ENCODE peak calls at places on chromosome 18, in eight cellular contexts. One of them, this sample, is unnamed.

GRCh38 chr18:12334280-12335262 is 26.5 kb downstream of the TUBB6 start:
- DNase-seq in HFFc6: no peak
- DNase-seq in CD8-positive, alpha-beta T cell: no peak
- DNase-seq in choroid plexus epithelial cell: peak; percentile 19
- DNase-seq in colonic mucosa: no peak
- DNase-seq in fibroblast of pulmonary artery: no peak
- DNase-seq in H9: peak; percentile 52
- DNase-seq in fibroblast of lung: no peak
- DNase-seq in this sample: no peak

GRCh38 chr18:68219274-68219673 is 495.6 kb downstream of the TMX3 start:
- DNase-seq in choroid plexus epithelial cell: no peak
- DNase-seq in H9: no peak
- DNase-seq in fibroblast of pulmonary artery: peak; percentile 3
- DNase-seq in HFFc6: no peak
- DNase-seq in colonic mucosa: no peak
- DNase-seq in fibroblast of lung: no peak
- DNase-seq in CD8-positive, alpha-beta T cell: no peak
- DNase-seq in this sample: no peak

GRCh38 chr18:61929881-61930640 is 37.3 kb upstream of the RNF152 start:
- DNase-seq in choroid plexus epithelial cell: no peak
- DNase-seq in CD8-positive, alpha-beta T cell: no peak
- DNase-seq in H9: no peak
- DNase-seq in HFFc6: no peak
- DNase-seq in fibroblast of lung: no peak
- DNase-seq in colonic mucosa: no peak
- DNase-seq in fibroblast of pulmonary artery: no peak
- DNase-seq in this sample: no peak

GRCh38 chr18:48488388-48488850 is 50.4 kb upstream of the CTIF start:
- DNase-seq in HFFc6: peak; percentile 88
- DNase-seq in CD8-positive, alpha-beta T cell: no peak
- DNase-seq in fibroblast of lung: peak; percentile 73
- DNase-seq in colonic mucosa: peak; percentile 88
- DNase-seq in choroid plexus epithelial cell: peak; percentile 95
- DNase-seq in H9: no peak
- DNase-seq in fibroblast of pulmonary artery: peak; percentile 96
- DNase-seq in this sample: peak; percentile 54

GRCh38 chr18:11393486-11393885 is 215.9 kb upstream of the SLC35G4 start:
- DNase-seq in fibroblast of pulmonary artery: no peak
- DNase-seq in H9: no peak
- DNase-seq in HFFc6: no peak
- DNase-seq in fibroblast of lung: no peak
- DNase-seq in CD8-positive, alpha-beta T cell: no peak
- DNase-seq in choroid plexus epithelial cell: no peak
- DNase-seq in colonic mucosa: no peak
- DNase-seq in this sample: no peak

GRCh38 chr18:48613589-48613988 is 74.8 kb downstream of the CTIF start:
- DNase-seq in choroid plexus epithelial cell: no peak
- DNase-seq in H9: no peak
- DNase-seq in CD8-positive, alpha-beta T cell: no peak
- DNase-seq in HFFc6: no peak
- DNase-seq in fibroblast of pulmonary artery: no peak
- DNase-seq in colonic mucosa: peak; percentile 25
- DNase-seq in fibroblast of lung: peak; percentile 29
- DNase-seq in this sample: no peak

GRCh38 chr18:21404426-21404825 is 162.4 kb downstream of the GREB1L start:
- DNase-seq in CD8-positive, alpha-beta T cell: no peak
- DNase-seq in colonic mucosa: no peak
- DNase-seq in H9: no peak
- DNase-seq in HFFc6: no peak
- DNase-seq in choroid plexus epithelial cell: no peak
- DNase-seq in fibroblast of lung: no peak
- DNase-seq in fibroblast of pulmonary artery: no peak
- DNase-seq in this sample: no peak

GRCh38 chr18:63130176-63130575 is 189.4 kb downstream of the BCL2 start:
- DNase-seq in colonic mucosa: no peak
- DNase-seq in fibroblast of lung: no peak
- DNase-seq in H9: no peak
- DNase-seq in HFFc6: no peak
- DNase-seq in fibroblast of pulmonary artery: no peak
- DNase-seq in CD8-positive, alpha-beta T cell: no peak
- DNase-seq in choroid plexus epithelial cell: no peak
- DNase-seq in this sample: no peak

GRCh38 chr18:33583901-33584300 is 5.9 kb downstream of the ASXL3 start:
- DNase-seq in choroid plexus epithelial cell: no peak
- DNase-seq in colonic mucosa: no peak
- DNase-seq in CD8-positive, alpha-beta T cell: no peak
- DNase-seq in fibroblast of pulmonary artery: no peak
- DNase-seq in fibroblast of lung: no peak
- DNase-seq in HFFc6: no peak
- DNase-seq in H9: no peak
- DNase-seq in this sample: no peak

GRCh38 chr18:37403100-37403781 is 162.4 kb downstream of the CELF4 start:
- DNase-seq in colonic mucosa: peak; percentile 29
- DNase-seq in H9: no peak
- DNase-seq in choroid plexus epithelial cell: peak; percentile 30
- DNase-seq in fibroblast of lung: peak; percentile 90
- DNase-seq in fibroblast of pulmonary artery: peak; percentile 77
- DNase-seq in HFFc6: peak; percentile 95
- DNase-seq in CD8-positive, alpha-beta T cell: no peak
- DNase-seq in this sample: peak; percentile 85

DNA sequence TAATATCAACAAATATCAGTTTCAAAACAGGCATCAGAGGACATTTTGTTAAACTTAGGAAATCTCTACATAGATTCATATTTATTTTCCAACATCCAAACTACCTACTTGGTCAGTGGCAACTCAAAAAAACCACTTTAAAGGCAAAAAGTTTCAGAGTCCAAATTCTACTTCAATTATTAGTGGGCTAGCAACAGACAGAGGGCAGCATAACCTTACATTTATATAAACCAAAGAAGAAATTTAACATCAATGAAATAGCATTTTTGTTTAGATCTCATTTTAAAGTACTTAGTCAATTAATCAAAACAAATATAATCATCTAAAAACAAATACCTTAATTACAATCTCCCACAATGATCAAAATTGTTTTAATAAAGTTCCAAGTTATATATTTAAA is 33.3 kb downstream of the RTTN start:
- DNase-seq in HFFc6: peak; percentile 19
- DNase-seq in fibroblast of lung: peak; percentile 61
- DNase-seq in fibroblast of pulmonary artery: peak; percentile 57
- DNase-seq in colonic mucosa: no peak
- DNase-seq in CD8-positive, alpha-beta T cell: no peak
- DNase-seq in choroid plexus epithelial cell: peak; percentile 63
- DNase-seq in H9: no peak
- DNase-seq in this sample: no peak
- TF ChIP-seq CTCF in HFFc6: peak; percentile 81
- TF ChIP-seq CTCF in fibroblast of lung: peak; percentile 55
- TF ChIP-seq CTCF in fibroblast of pulmonary artery: peak; percentile 55
- TF ChIP-seq CTCF in colonic mucosa: no peak
- TF ChIP-seq CTCF in CD8-positive, alpha-beta T cell: no peak
- TF ChIP-seq CTCF in choroid plexus epithelial cell: peak; percentile 60
- TF ChIP-seq CTCF in H9: peak; percentile 52
- TF ChIP-seq CTCF in this sample: peak; percentile 46

GRCh38 chr18:54671291-54671881 is 80.3 kb downstream of the DYNAP start:
- DNase-seq in fibroblast of lung: peak; percentile 62
- DNase-seq in colonic mucosa: no peak
- DNase-seq in H9: no peak
- DNase-seq in fibroblast of pulmonary artery: peak; percentile 63
- DNase-seq in CD8-positive, alpha-beta T cell: no peak
- DNase-seq in HFFc6: peak; percentile 40
- DNase-seq in choroid plexus epithelial cell: peak; percentile 69
- DNase-seq in this sample: no peak
- TF ChIP-seq CTCF in fibroblast of lung: peak; percentile 42
- TF ChIP-seq CTCF in colonic mucosa: peak; percentile 52
- TF ChIP-seq CTCF in H9: peak; percentile 82
- TF ChIP-seq CTCF in fibroblast of pulmonary artery: peak; percentile 52
- TF ChIP-seq CTCF in CD8-positive, alpha-beta T cell: peak; percentile 71
- TF ChIP-seq CTCF in HFFc6: peak; percentile 91
- TF ChIP-seq CTCF in choroid plexus epithelial cell: peak; percentile 45
- TF ChIP-seq CTCF in this sample: peak; percentile 44

GRCh38 chr18:54267688-54268087 is 1.6 kb upstream of the POLI start:
- DNase-seq in HFFc6: no peak
- DNase-seq in fibroblast of pulmonary artery: no peak
- DNase-seq in H9: no peak
- DNase-seq in colonic mucosa: no peak
- DNase-seq in choroid plexus epithelial cell: no peak
- DNase-seq in fibroblast of lung: no peak
- DNase-seq in CD8-positive, alpha-beta T cell: no peak
- DNase-seq in this sample: no peak

GRCh38 chr18:54269924-54270844 is 867 bp downstream of the POLI start:
- DNase-seq in colonic mucosa: peak; percentile 60
- DNase-seq in choroid plexus epithelial cell: peak; percentile 68
- DNase-seq in HFFc6: peak; percentile 48
- DNase-seq in H9: peak; percentile 86
- DNase-seq in CD8-positive, alpha-beta T cell: no peak
- DNase-seq in fibroblast of lung: peak; percentile 28
- DNase-seq in fibroblast of pulmonary artery: peak; percentile 57
- DNase-seq in this sample: no peak
- TF ChIP-seq CTCF in colonic mucosa: peak; percentile 15
- TF ChIP-seq CTCF in choroid plexus epithelial cell: peak; percentile 66
- TF ChIP-seq CTCF in HFFc6: peak; percentile 74
- TF ChIP-seq CTCF in H9: peak; percentile 61
- TF ChIP-seq CTCF in CD8-positive, alpha-beta T cell: peak; percentile 59
- TF ChIP-seq CTCF in fibroblast of lung: peak; percentile 46
- TF ChIP-seq CTCF in fibroblast of pulmonary artery: peak; percentile 58
- TF ChIP-seq CTCF in this sample: peak; percentile 45

DNA sequence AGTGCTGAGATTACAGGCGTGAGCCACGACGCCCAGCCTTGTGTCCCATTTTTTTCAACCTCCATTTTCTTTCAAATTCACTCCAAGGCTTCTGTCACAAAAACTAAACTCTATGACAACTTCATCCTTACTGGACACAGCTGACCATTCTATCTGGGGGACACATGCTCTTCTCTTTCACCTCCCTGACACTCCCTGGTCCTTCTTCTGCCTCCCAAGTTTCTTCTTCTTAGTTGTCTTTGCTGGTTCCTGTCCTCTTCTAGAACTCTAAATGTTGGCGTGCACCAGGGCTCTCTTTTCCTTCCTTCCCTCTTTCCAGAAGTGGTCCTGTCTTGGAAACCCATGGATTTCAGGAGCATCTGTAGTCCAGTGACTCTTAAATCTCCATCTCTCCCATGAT is 40.1 kb upstream of the LPIN2 start:
- DNase-seq in CD8-positive, alpha-beta T cell: no peak
- DNase-seq in fibroblast of pulmonary artery: no peak
- DNase-seq in choroid plexus epithelial cell: no peak
- DNase-seq in HFFc6: no peak
- DNase-seq in H9: no peak
- DNase-seq in colonic mucosa: no peak
- DNase-seq in fibroblast of lung: no peak
- DNase-seq in this sample: no peak
- TF ChIP-seq CTCF in CD8-positive, alpha-beta T cell: no peak
- TF ChIP-seq CTCF in fibroblast of pulmonary artery: no peak
- TF ChIP-seq CTCF in choroid plexus epithelial cell: no peak
- TF ChIP-seq CTCF in HFFc6: no peak
- TF ChIP-seq CTCF in H9: no peak
- TF ChIP-seq CTCF in colonic mucosa: no peak
- TF ChIP-seq CTCF in fibroblast of lung: no peak
- TF ChIP-seq CTCF in this sample: no peak

GRCh38 chr18:9454061-9454703 is 21.1 kb upstream of the RALBP1 start:
- DNase-seq in fibroblast of pulmonary artery: peak; percentile 48
- DNase-seq in choroid plexus epithelial cell: peak; percentile 20
- DNase-seq in fibroblast of lung: no peak
- DNase-seq in H9: no peak
- DNase-seq in HFFc6: peak; percentile 40
- DNase-seq in CD8-positive, alpha-beta T cell: no peak
- DNase-seq in colonic mucosa: no peak
- DNase-seq in this sample: no peak
- TF ChIP-seq CTCF in fibroblast of pulmonary artery: no peak
- TF ChIP-seq CTCF in choroid plexus epithelial cell: no peak
- TF ChIP-seq CTCF in fibroblast of lung: no peak
- TF ChIP-seq CTCF in H9: no peak
- TF ChIP-seq CTCF in HFFc6: no peak
- TF ChIP-seq CTCF in CD8-positive, alpha-beta T cell: no peak
- TF ChIP-seq CTCF in colonic mucosa: no peak
- TF ChIP-seq CTCF in this sample: no peak

DNA sequence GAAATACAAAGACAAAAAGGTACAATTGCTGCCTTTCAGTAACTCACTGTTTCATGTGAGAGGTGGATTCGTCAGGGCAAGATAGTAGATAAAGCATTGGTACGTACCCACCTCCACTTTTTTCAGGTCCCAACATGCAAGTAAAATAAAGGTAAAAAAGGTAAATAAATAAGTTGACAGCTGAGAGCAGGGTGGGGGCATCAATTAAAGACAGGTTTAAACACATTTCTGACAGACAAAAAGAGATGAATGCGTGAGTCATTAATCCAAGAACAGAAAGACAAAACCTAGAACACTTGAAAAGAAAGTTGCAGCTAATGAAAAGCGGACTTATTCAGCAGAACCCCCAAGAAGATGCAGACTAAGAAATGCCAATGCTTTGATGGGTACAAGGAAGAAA is 979.6 kb upstream of the CDH2 start:
- DNase-seq in HFFc6: no peak
- DNase-seq in CD8-positive, alpha-beta T cell: no peak
- DNase-seq in H9: no peak
- DNase-seq in fibroblast of pulmonary artery: no peak
- DNase-seq in fibroblast of lung: no peak
- DNase-seq in choroid plexus epithelial cell: no peak
- DNase-seq in colonic mucosa: no peak
- DNase-seq in this sample: no peak
- TF ChIP-seq CTCF in HFFc6: no peak
- TF ChIP-seq CTCF in CD8-positive, alpha-beta T cell: no peak
- TF ChIP-seq CTCF in H9: no peak
- TF ChIP-seq CTCF in fibroblast of pulmonary artery: no peak
- TF ChIP-seq CTCF in fibroblast of lung: no peak
- TF ChIP-seq CTCF in choroid plexus epithelial cell: no peak
- TF ChIP-seq CTCF in colonic mucosa: no peak
- TF ChIP-seq CTCF in this sample: no peak

DNA sequence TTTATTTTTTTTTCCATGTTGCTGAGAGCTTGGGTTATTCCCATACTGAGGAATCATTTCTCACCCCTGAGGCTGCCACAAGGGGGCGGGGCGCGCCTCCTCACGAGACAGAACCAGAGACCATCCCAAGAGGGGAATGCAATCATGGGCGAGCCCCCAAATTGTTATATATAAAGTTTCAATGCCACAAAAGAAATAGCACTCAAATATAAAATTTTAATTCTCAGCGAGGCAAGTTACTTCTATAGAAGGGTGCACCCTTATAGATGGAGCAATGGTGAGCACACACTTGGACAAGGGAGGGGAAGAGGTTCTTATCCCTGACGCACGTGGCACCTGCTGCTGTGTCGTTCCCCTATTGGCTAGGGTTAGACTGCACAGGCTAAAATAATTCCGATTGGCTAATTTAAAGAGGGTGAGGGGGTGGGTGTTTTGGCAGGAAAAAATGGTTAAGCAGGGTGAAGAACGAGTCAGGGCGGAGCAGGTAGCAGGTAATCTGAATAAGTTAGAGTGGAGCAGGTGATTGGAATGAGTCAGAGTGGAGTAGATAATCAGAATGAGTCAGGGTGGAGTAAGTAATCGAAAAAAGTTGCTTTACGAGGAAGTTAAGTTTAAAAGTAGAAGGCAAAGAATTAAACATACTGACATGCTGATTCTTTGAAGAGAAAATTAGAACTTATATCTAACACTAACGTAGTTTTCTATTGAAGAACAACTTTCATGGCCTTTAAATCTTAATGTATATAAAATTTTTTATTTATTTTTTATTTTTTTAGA is 177.5 kb downstream of the MTCL1 start:
- DNase-seq in fibroblast of lung: peak; percentile 9
- DNase-seq in choroid plexus epithelial cell: no peak
- DNase-seq in fibroblast of pulmonary artery: no peak
- DNase-seq in CD8-positive, alpha-beta T cell: no peak
- DNase-seq in HFFc6: peak; percentile 8
- DNase-seq in H9: peak; percentile 47
- DNase-seq in colonic mucosa: no peak
- DNase-seq in this sample: no peak
- TF ChIP-seq CTCF in fibroblast of lung: no peak
- TF ChIP-seq CTCF in choroid plexus epithelial cell: no peak
- TF ChIP-seq CTCF in fibroblast of pulmonary artery: peak; percentile 10
- TF ChIP-seq CTCF in CD8-positive, alpha-beta T cell: no peak
- TF ChIP-seq CTCF in HFFc6: peak; percentile 78
- TF ChIP-seq CTCF in H9: peak; percentile 74
- TF ChIP-seq CTCF in colonic mucosa: no peak
- TF ChIP-seq CTCF in this sample: no peak

This sample was measured in AG09319.